ENCODE peak calls at places on chromosomes 1 and 21, in five cellular contexts. V, S, X, L and R are unnamed samples.

GRCh38 chr1:169860187-169860586 is 33.5 kb downstream of the SCYL3 start:
- DNase-seq in V (no peak), S (no peak), X (no peak), L (no peak), R (no peak)

GRCh38 chr1:51512611-51513010 is 6.5 kb downstream of the EPS15 start:
- DNase-seq in V (no peak), S (no peak), X (peak), L (no peak), R (no peak)

GRCh38 chr1:230768903-230769570 is 21.8 kb downstream of the CAPN9 start:
- DNase-seq in V (no peak), S (no peak), X (no peak), L (peak), R (no peak)

GRCh38 chr1:174244017-174244416 is 84.7 kb downstream of the RABGAP1L start:
- DNase-seq in V (no peak), S (no peak), X (no peak), L (no peak), R (no peak)

GRCh38 chr1:104574619-104575018 is 824.9 kb downstream of the AMY1C start:
- DNase-seq in V (no peak), S (no peak), X (no peak), L (no peak), R (no peak)

GRCh38 chr21:38996355-38996754 is 186.9 kb downstream of the PSMG1 start:
- DNase-seq in V (no peak), S (no peak), X (no peak), L (no peak), R (peak)

GRCh38 chr1:5936621-5937372 is 55.4 kb downstream of the NPHP4 start:
- DNase-seq in V (no peak), S (no peak), X (no peak), L (no peak), R (no peak)

GRCh38 chr21:36535618-36536241 is 55.8 kb upstream of the CLDN14 start:
- DNase-seq in V (no peak), S (no peak), X (no peak), L (no peak), R (no peak)

GRCh38 chr1:169610110-169610509 is 19.8 kb downstream of the SELP start:
- DNase-seq in V (no peak), S (no peak), X (no peak), L (no peak), R (no peak)

GRCh38 chr1:43373034-43373940 is 5.5 kb upstream of the ELOVL1 start:
- DNase-seq in V (no peak), S (no peak), X (no peak), L (peak), R (no peak)

GRCh38 chr1:30888391-30888790 is 20.2 kb downstream of the SDC3 start:
- DNase-seq in V (no peak), S (no peak), X (no peak), L (no peak), R (no peak)

GRCh38 chr1:240706150-240706904 is 94.4 kb upstream of the GREM2 start:
- DNase-seq in V (no peak), S (no peak), X (no peak), L (peak), R (no peak)

GRCh38 chr1:245953876-245954660 is 553.0 kb downstream of the SMYD3 start:
- DNase-seq in V (no peak), S (no peak), X (peak), L (peak), R (no peak)

GRCh38 chr1:52032785-52033131 is 852 bp downstream of the KTI12 start:
- DNase-seq in V (no peak), S (no peak), X (peak), L (peak), R (no peak)

GRCh38 chr21:42537106-42537742 is 23.6 kb downstream of the SLC37A1 start:
- DNase-seq in V (no peak), S (no peak), X (peak), L (no peak), R (peak)

GRCh38 chr1:29121951-29122661 is 1.6 kb downstream of the TMEM200B start:
- DNase-seq in V (no peak), S (no peak), X (no peak), L (no peak), R (no peak)

GRCh38 chr1:219555802-219556201 is 57.1 kb downstream of the ZC3H11B start:
- DNase-seq in V (no peak), S (no peak), X (no peak), L (peak), R (no peak)

GRCh38 chr1:163747261-163747660 is 425.5 kb downstream of the NUF2 start:
- DNase-seq in V (no peak), S (no peak), X (no peak), L (no peak), R (no peak)

GRCh38 chr1:63112155-63112914 is 210.0 kb upstream of the FOXD3 start:
- DNase-seq in V (no peak), S (no peak), X (no peak), L (peak), R (no peak)

GRCh38 chr1:26535201-26535600 is 5.6 kb downstream of the RPS6KA1 start:
- DNase-seq in V (no peak), S (no peak), X (no peak), L (no peak), R (no peak)

GRCh38 chr1:162670928-162671663 is 38.8 kb downstream of the DDR2 start:
- DNase-seq in V (no peak), S (no peak), X (no peak), L (peak), R (no peak)

GRCh38 chr1:39483276-39483675 is 8.2 kb upstream of the BMP8A start:
- DNase-seq in V (no peak), S (no peak), X (no peak), L (no peak), R (no peak)

GRCh38 chr1:62210960-62211359 is 16.3 kb downstream of the L1TD1 start:
- DNase-seq in V (no peak), S (no peak), X (no peak), L (no peak), R (no peak)

GRCh38 chr1:41870076-41870562 is 48.6 kb downstream of the HIVEP3 start:
- DNase-seq in V (no peak), S (no peak), X (no peak), L (peak), R (no peak)

GRCh38 chr1:204870165-204870912 is at the start of gene NFASC:
- DNase-seq in V (no peak), S (no peak), X (no peak), L (no peak), R (no peak)

GRCh38 chr1:12620142-12620865 is 2.3 kb upstream of the DHRS3 start:
- DNase-seq in V (no peak), S (no peak), X (no peak), L (peak), R (peak)

GRCh38 chr21:45613881-45614280 is 29.6 kb upstream of the PCBP3 start:
- DNase-seq in V (no peak), S (no peak), X (no peak), L (no peak), R (no peak)

GRCh38 chr1:228283043-228283371 is 75.2 kb downstream of the OBSCN start:
- DNase-seq in V (no peak), S (no peak), X (no peak), L (no peak), R (peak)

GRCh38 chr1:227140376-227140775 is 177.9 kb downstream of the CDC42BPA start:
- DNase-seq in V (no peak), S (no peak), X (no peak), L (no peak), R (no peak)

GRCh38 chr21:41895643-41896493 is 16.7 kb upstream of the PRDM15 start:
- DNase-seq in V (peak), S (no peak), X (peak), L (no peak), R (no peak)

GRCh38 chr1:46554236-46555080 is 3.0 kb upstream of the KNCN start:
- DNase-seq in V (no peak), S (peak), X (no peak), L (no peak), R (no peak)

GRCh38 chr1:208007938-208008342 is 97.0 kb upstream of the CD34 start:
- DNase-seq in V (no peak), S (no peak), X (no peak), L (peak), R (no peak)